ENCODE peak calls at places on chromosomes 5 and 9, in eight cellular contexts. L is A549, B is uterus, H is GM12891, O is upper lobe of left lung, Q is gastrocnemius medialis, P is spleen, F is lower leg skin. T is an unnamed sample.

GRCh38 chr5:163496286-163496685 is 9.1 kb upstream of the MAT2B start:
- DNase-seq in H (no peak), P (no peak), F (no peak), O (no peak), B (no peak), L (no peak), Q (no peak), T (no peak)

GRCh38 chr5:132019337-132019736 is 7.9 kb upstream of the ACSL6 start:
- DNase-seq in O (no peak), L (no peak), F (no peak), Q (no peak), B (no peak), P (no peak), H (no peak), T (peak)

GRCh38 chr5:82847564-82847963 is 229.6 kb downstream of the TMEM167A start:
- DNase-seq in O (no peak), L (no peak), F (no peak), B (no peak), P (no peak), Q (no peak), H (no peak), T (no peak)

GRCh38 chr9:119029876-119030275 is 339.4 kb downstream of the BRINP1 start:
- DNase-seq in O (no peak), F (no peak), Q (no peak), H (no peak), P (no peak), L (no peak), B (no peak), T (no peak)

GRCh38 chr9:122777935-122778671 is 10.6 kb upstream of the OR5C1 start:
- DNase-seq in L (no peak), P (no peak), F (no peak), O (no peak), H (no peak), Q (no peak), B (no peak), T (no peak)

GRCh38 chr9:90477535-90477934 is 165.1 kb downstream of the DIRAS2 start:
- DNase-seq in B (no peak), Q (no peak), H (no peak), F (no peak), P (no peak), L (no peak), O (no peak), T (no peak)

GRCh38 chr5:59158637-59159391 is 575.9 kb downstream of the RAB3C start:
- DNase-seq in B (no peak), F (no peak), H (no peak), L (no peak), O (no peak), P (no peak), Q (no peak), T (no peak)

GRCh38 chr9:134624119-134624826 is 17.3 kb upstream of the COL5A1 start:
- DNase-seq in L (no peak), F (peak), P (peak), B (peak), Q (no peak), H (no peak), O (peak), T (peak)

GRCh38 chr9:129143031-129143441 is 31.8 kb downstream of the PTPA start:
- DNase-seq in F (peak), L (peak), Q (peak), B (peak), P (peak), O (peak), H (peak), T (peak)

GRCh38 chr9:133224762-133225161 is 15.7 kb upstream of the OBP2B start:
- DNase-seq in H (no peak), F (peak), B (no peak), Q (no peak), P (no peak), O (no peak), L (no peak), T (no peak)

GRCh38 chr5:116887104-116887503 is 312.5 kb upstream of the SEMA6A start:
- DNase-seq in O (no peak), Q (no peak), L (no peak), F (no peak), H (no peak), B (no peak), P (no peak), T (no peak)

GRCh38 chr9:20290287-20290686 is 332.0 kb downstream of the MLLT3 start:
- DNase-seq in H (no peak), O (no peak), L (no peak), Q (no peak), B (no peak), P (no peak), F (no peak), T (no peak)

GRCh38 chr9:136363606-136364368 is at the start of gene DNLZ:
- DNase-seq in Q (peak), P (peak), L (peak), F (peak), B (peak), O (peak), H (peak), T (peak)

GRCh38 chr9:35666045-35666444 is 1.1 kb upstream of the ARHGEF39 start:
- DNase-seq in F (no peak), H (no peak), O (no peak), P (no peak), L (no peak), B (peak), Q (no peak), T (no peak)

GRCh38 chr5:66828551-66829421 is 232.6 kb downstream of the MAST4 start:
- DNase-seq in H (no peak), L (no peak), F (peak), P (peak), B (peak), O (peak), Q (peak), T (peak)

GRCh38 chr9:109463924-109464625 is 34.0 kb downstream of the PTPN3 start:
- DNase-seq in P (no peak), B (no peak), O (no peak), L (no peak), F (no peak), H (no peak), Q (no peak), T (no peak)

GRCh38 chr5:84204772-84205171 is 179.9 kb downstream of the EDIL3 start:
- DNase-seq in O (no peak), F (no peak), P (no peak), L (no peak), Q (no peak), B (no peak), H (no peak), T (no peak)

GRCh38 chr5:27511061-27511460 is 472.7 kb upstream of the CDH9 start:
- DNase-seq in B (no peak), Q (no peak), P (no peak), H (no peak), L (no peak), F (no peak), O (no peak), T (no peak)

GRCh38 chr5:108078882-108079281 is 303.0 kb downstream of the FBXL17 start:
- DNase-seq in O (no peak), Q (no peak), F (no peak), L (no peak), H (no peak), P (no peak), B (no peak), T (no peak)

GRCh38 chr9:78664370-78664769 is 367.4 kb downstream of the PSAT1 start:
- DNase-seq in O (no peak), P (no peak), H (no peak), B (no peak), F (no peak), L (no peak), Q (no peak), T (no peak)

GRCh38 chr5:34522599-34523381 is 133.3 kb upstream of the RAI14 start:
- DNase-seq in P (no peak), Q (peak), O (peak), F (no peak), H (peak), B (peak), L (peak), T (peak)

GRCh38 chr5:180832638-180833068 is 28.4 kb downstream of the ZFP62 start:
- DNase-seq in B (no peak), O (no peak), P (no peak), Q (no peak), H (no peak), F (no peak), L (no peak), T (no peak)

GRCh38 chr5:31698667-31699066 is 59.7 kb downstream of the PDZD2 start:
- DNase-seq in O (no peak), H (no peak), B (no peak), L (no peak), Q (no peak), P (no peak), F (peak), T (no peak)

GRCh38 chr5:154053468-154053867 is 14.7 kb downstream of the MFAP3 start:
- DNase-seq in F (no peak), L (no peak), O (no peak), P (no peak), B (no peak), H (no peak), Q (no peak), T (no peak)

GRCh38 chr5:136563489-136563888 is 198.1 kb upstream of the TRPC7 start:
- DNase-seq in F (no peak), B (no peak), H (no peak), P (no peak), L (no peak), Q (no peak), O (no peak), T (no peak)

GRCh38 chr9:69965416-69966145 is 78.1 kb upstream of the MAMDC2 start:
- DNase-seq in O (no peak), Q (no peak), L (no peak), H (no peak), B (no peak), P (no peak), F (no peak), T (no peak)

GRCh38 chr5:35483797-35484196 is 133.9 kb upstream of the SPEF2 start:
- DNase-seq in L (no peak), P (no peak), H (no peak), B (no peak), O (no peak), F (no peak), Q (no peak), T (no peak)

GRCh38 chr5:88235346-88235745 is 33.3 kb downstream of the TMEM161B start:
- DNase-seq in B (no peak), P (no peak), O (no peak), F (no peak), L (no peak), Q (no peak), H (no peak), T (no peak)

GRCh38 chr5:59093329-59093728 is 510.5 kb downstream of the RAB3C start:
- DNase-seq in H (no peak), F (no peak), P (no peak), Q (no peak), O (peak), B (no peak), L (no peak), T (no peak)

GRCh38 chr5:29122306-29122705 is 2071.2 kb upstream of the CDH6 start:
- DNase-seq in P (no peak), Q (no peak), H (no peak), O (no peak), B (no peak), F (no peak), L (no peak), T (no peak)

GRCh38 chr9:110156902-110157301 is 51.1 kb downstream of the C9orf152 start:
- DNase-seq in L (no peak), Q (no peak), B (no peak), F (no peak), O (no peak), P (no peak), H (no peak), T (peak)

GRCh38 chr5:59264641-59265245 is 628.8 kb downstream of the PDE4D start:
- DNase-seq in B (no peak), L (no peak), Q (no peak), H (no peak), P (no peak), O (no peak), F (no peak), T (no peak)

GRCh38 chr9:88991066-88992030 is at the start of gene S1PR3:
- DNase-seq in F (peak), H (no peak), B (peak), O (peak), P (peak), L (peak), Q (no peak), T (peak)

GRCh38 chr5:135308245-135308644 is 90.8 kb downstream of the MACROH2A1 start:
- DNase-seq in H (no peak), L (no peak), B (no peak), O (no peak), F (peak), Q (no peak), P (no peak), T (no peak)

GRCh38 chr9:95836072-95836471 is 39.4 kb upstream of the ERCC6L2 start:
- DNase-seq in Q (no peak), L (no peak), H (no peak), O (no peak), F (no peak), B (no peak), P (no peak), T (no peak)

GRCh38 chr5:54517512-54518145 is at the start of gene SNX18:
- DNase-seq in O (peak), B (peak), L (peak), F (peak), H (peak), Q (peak), P (peak), T (peak)
- TF ChIP-seq POLR2A in O (peak), B (peak), L (peak), F (no peak), H (no peak), Q (peak), P (peak), T (peak)

GRCh38 chr9:127980706-127981558 is at the start of gene EEIG1:
- DNase-seq in Q (peak), P (peak), F (peak), O (peak), L (peak), B (peak), H (peak), T (peak)
- TF ChIP-seq POLR2A in Q (peak), P (peak), F (no peak), O (peak), L (peak), B (peak), H (peak), T (peak)

GRCh38 chr9:127124091-127124490 is 1.7 kb upstream of the ANGPTL2 start:
- DNase-seq in L (no peak), P (no peak), H (no peak), F (no peak), O (no peak), Q (no peak), B (no peak), T (no peak)
- TF ChIP-seq POLR2A in L (no peak), P (no peak), H (no peak), F (no peak), O (no peak), Q (no peak), B (no peak), T (no peak)

GRCh38 chr9:101418518-101419111 is 17.0 kb downstream of the ALDOB start:
- DNase-seq in F (no peak), O (no peak), P (no peak), H (no peak), Q (no peak), B (no peak), L (no peak), T (no peak)

GRCh38 chr9:101417389-101417788 is 18.2 kb downstream of the ALDOB start:
- DNase-seq in O (no peak), F (no peak), B (no peak), P (no peak), L (no peak), H (no peak), Q (no peak), T (no peak)

GRCh38 chr9:101419863-101420262 is 15.7 kb downstream of the ALDOB start:
- DNase-seq in P (no peak), F (no peak), Q (no peak), H (no peak), O (no peak), B (no peak), L (no peak), T (no peak)

GRCh38 chr9:101417977-101418376 is 17.6 kb downstream of the ALDOB start:
- DNase-seq in P (no peak), O (no peak), H (no peak), B (no peak), F (no peak), Q (no peak), L (no peak), T (no peak)

DNA sequence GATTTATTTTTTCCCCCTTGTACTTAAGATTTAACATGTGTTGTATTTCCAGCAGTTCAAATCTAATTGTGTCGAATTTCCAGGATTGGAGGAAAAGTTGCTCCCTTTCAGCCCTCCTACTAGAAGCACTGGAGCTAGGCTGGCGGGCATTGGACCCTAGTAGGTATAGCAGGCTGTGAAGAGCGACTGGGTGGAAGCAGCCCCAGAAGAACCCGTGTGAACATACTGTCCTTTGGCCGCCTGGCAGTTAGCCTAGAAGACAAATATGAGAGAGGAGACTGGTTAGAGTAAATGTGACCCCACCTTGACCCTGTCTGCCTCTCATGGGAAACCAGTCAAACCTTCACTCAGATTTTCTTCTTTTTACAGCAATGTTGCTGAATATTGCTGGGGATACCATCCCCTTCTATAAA is 13.9 kb downstream of the ALDOB start:
- DNase-seq in F (no peak), B (no peak), H (no peak), L (no peak), Q (no peak), P (no peak), O (peak), T (no peak)
- TF ChIP-seq POLR2A in F (no peak), B (no peak), H (no peak), L (no peak), Q (no peak), P (no peak), O (no peak), T (no peak)

GRCh38 chr9:25678147-25678666 is at the start of gene TUSC1:
- DNase-seq in B (peak), H (peak), F (peak), O (peak), P (peak), L (peak), Q (peak), T (peak)

GRCh38 chr9:25678846-25679360 is 659 bp upstream of the TUSC1 start:
- DNase-seq in B (no peak), Q (no peak), L (no peak), F (no peak), P (no peak), H (no peak), O (no peak), T (no peak)

GRCh38 chr9:25681270-25681669 is 3.0 kb upstream of the TUSC1 start:
- DNase-seq in H (no peak), Q (no peak), B (no peak), O (no peak), L (no peak), F (no peak), P (no peak), T (no peak)

GRCh38 chr9:25677301-25678146 is 720 bp downstream of the TUSC1 start:
- DNase-seq in F (peak), H (peak), B (peak), O (peak), Q (peak), P (peak), L (peak), T (peak)
- TF ChIP-seq POLR2A in F (no peak), H (no peak), B (peak), O (peak), Q (peak), P (no peak), L (peak), T (peak)

DNA sequence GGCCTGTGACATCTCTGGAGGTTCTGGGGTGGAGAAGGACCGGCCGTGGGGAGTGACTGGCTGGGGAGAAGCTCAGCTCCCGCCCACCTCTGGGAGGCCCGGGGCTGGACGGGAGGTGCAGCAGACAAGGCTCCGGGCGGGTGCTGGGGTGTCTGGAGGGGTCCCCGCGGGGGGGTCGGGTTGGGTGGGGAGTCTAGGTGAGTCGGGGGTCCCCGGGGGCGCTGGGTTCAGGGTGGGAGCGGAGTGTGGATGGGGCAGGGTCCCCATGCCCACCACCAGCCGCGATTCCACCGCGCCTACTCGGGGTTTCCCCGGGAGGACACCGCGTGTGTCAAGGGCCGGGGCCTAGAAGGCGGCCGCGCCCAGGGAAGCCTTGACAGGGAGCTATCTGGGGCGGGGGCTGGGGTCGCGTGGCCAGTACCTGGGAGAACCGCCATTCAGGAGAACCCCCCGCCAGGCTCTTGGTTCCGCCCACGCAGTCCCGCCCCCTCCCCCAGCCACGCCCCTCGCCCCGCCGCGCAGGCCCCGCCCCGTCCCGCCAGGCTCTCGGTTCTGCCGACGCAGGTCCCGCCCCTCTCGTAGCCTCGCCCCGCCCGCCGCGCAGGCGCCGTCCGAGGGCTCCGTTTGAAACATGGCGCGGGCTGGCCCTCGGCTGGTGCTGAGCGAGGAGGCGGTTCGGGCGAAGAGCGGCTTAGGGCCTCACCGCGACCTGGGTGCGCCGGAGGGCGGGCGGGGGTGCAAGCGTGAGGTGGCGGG is at the start of gene CEP72:
- DNase-seq in L (peak), O (peak), Q (peak), F (peak), B (peak), P (peak), H (peak), T (peak)
- TF ChIP-seq POLR2A in L (peak), O (no peak), Q (no peak), F (no peak), B (no peak), P (no peak), H (no peak), T (no peak)

GRCh38 chr9:26946753-26947727 is at the start of gene PLAA:
- DNase-seq in H (peak), B (peak), F (peak), L (peak), Q (peak), P (peak), O (peak), T (peak)
- TF ChIP-seq POLR2A in H (peak), B (peak), F (no peak), L (no peak), Q (peak), P (no peak), O (peak), T (no peak)

T was measured in tibial nerve.